ENCODE peak calls at places on chromosomes 4 and X, in nine cellular contexts. W, F, M, C, D, B, O, R and V are unnamed samples.

GRCh38 chr4:173181769-173182374 is 13.3 kb downstream of the GALNT7 start:
- DNase-seq in W (no peak), F (peak), M (no peak), C (no peak), D (no peak), B (no peak), O (no peak), R (peak), V (peak)

GRCh38 chr4:20194079-20195013 is 57.4 kb upstream of the SLIT2 start:
- DNase-seq in W (no peak), F (no peak), M (peak), C (no peak), D (no peak), B (no peak), O (no peak), R (no peak), V (no peak)

GRCh38 chrX:29215251-29215650 is 628.0 kb downstream of the IL1RAPL1 start:
- DNase-seq in W (no peak), F (no peak), M (no peak), C (no peak), D (no peak), B (no peak), O (no peak), R (no peak), V (no peak)

GRCh38 chr4:128854433-128854832 is 44.9 kb downstream of the JADE1 start:
- DNase-seq in W (no peak), F (no peak), M (peak), C (no peak), D (no peak), B (no peak), O (no peak), R (no peak), V (no peak)

GRCh38 chrX:74232859-74233258 is 71.1 kb upstream of the ZCCHC13 start:
- DNase-seq in W (no peak), F (peak), M (peak), C (no peak), D (no peak), B (no peak), O (no peak), R (peak), V (peak)

GRCh38 chr4:7206856-7207567 is 14.7 kb downstream of the SORCS2 start:
- DNase-seq in W (no peak), F (peak), M (no peak), C (no peak), D (peak), B (peak), O (peak), R (peak), V (peak)

GRCh38 chr4:79823148-79823763 is 249.8 kb downstream of the ANTXR2 start:
- DNase-seq in W (no peak), F (no peak), M (no peak), C (no peak), D (no peak), B (no peak), O (no peak), R (no peak), V (no peak)

GRCh38 chr4:40856836-40857362 is 107.1 kb downstream of the NSUN7 start:
- DNase-seq in W (peak), F (peak), M (peak), C (no peak), D (peak), B (peak), O (peak), R (peak), V (peak)

GRCh38 chrX:53262189-53262917 is 19.0 kb downstream of the IQSEC2 start:
- DNase-seq in W (no peak), F (no peak), M (no peak), C (no peak), D (no peak), B (no peak), O (no peak), R (no peak), V (no peak)

GRCh38 chrX:109374276-109374960 is 107.5 kb downstream of the GUCY2F start:
- DNase-seq in W (no peak), F (no peak), M (no peak), C (no peak), D (no peak), B (no peak), O (no peak), R (no peak), V (no peak)

GRCh38 chr4:182562350-182562749 is 319.1 kb downstream of the TENM3 start:
- DNase-seq in W (no peak), F (no peak), M (no peak), C (no peak), D (no peak), B (no peak), O (no peak), R (no peak), V (peak)

GRCh38 chrX:47143894-47144625 is 442 bp downstream of the NDUFB11 start:
- DNase-seq in W (peak), F (peak), M (peak), C (no peak), D (peak), B (no peak), O (peak), R (no peak), V (no peak)

GRCh38 chr4:47933798-47934197 is 19.4 kb upstream of the NFXL1 start:
- DNase-seq in W (no peak), F (peak), M (peak), C (no peak), D (peak), B (no peak), O (no peak), R (peak), V (peak)

GRCh38 chr4:140213116-140213515 is 59.1 kb upstream of the MAML3 start:
- DNase-seq in W (no peak), F (no peak), M (no peak), C (no peak), D (no peak), B (no peak), O (no peak), R (no peak), V (no peak)

GRCh38 chrX:133081990-133082389 is 14.9 kb downstream of the USP26 start:
- DNase-seq in W (no peak), F (no peak), M (no peak), C (no peak), D (no peak), B (no peak), O (no peak), R (no peak), V (no peak)

GRCh38 chr4:153014460-153014859 is 78.3 kb downstream of the FHDC1 start:
- DNase-seq in W (no peak), F (no peak), M (no peak), C (no peak), D (no peak), B (no peak), O (no peak), R (no peak), V (no peak)

GRCh38 chr4:123043793-123044425 is 121.5 kb upstream of the NUDT6 start:
- DNase-seq in W (no peak), F (no peak), M (no peak), C (no peak), D (no peak), B (no peak), O (no peak), R (no peak), V (no peak)

GRCh38 chr4:110484767-110485166 is 8.8 kb downstream of the ENPEP start:
- DNase-seq in W (no peak), F (peak), M (no peak), C (no peak), D (no peak), B (no peak), O (no peak), R (no peak), V (peak)

GRCh38 chrX:27565992-27566391 is 24.2 kb upstream of the DCAF8L2 start:
- DNase-seq in W (no peak), F (no peak), M (no peak), C (no peak), D (no peak), B (no peak), O (peak), R (no peak), V (no peak)

GRCh38 chr4:6608758-6609414 is 31.6 kb upstream of the MRFAP1 start:
- DNase-seq in W (no peak), F (no peak), M (no peak), C (peak), D (peak), B (no peak), O (peak), R (peak), V (no peak)

GRCh38 chr4:165016971-165017370 is 14.8 kb upstream of the TRIM60 start:
- DNase-seq in W (no peak), F (no peak), M (no peak), C (no peak), D (no peak), B (no peak), O (no peak), R (peak), V (no peak)

GRCh38 chrX:20454117-20454516 is 187.4 kb upstream of the RPS6KA3 start:
- DNase-seq in W (no peak), F (no peak), M (no peak), C (no peak), D (no peak), B (no peak), O (no peak), R (no peak), V (peak)

GRCh38 chrX:109345866-109346265 is 136.0 kb downstream of the GUCY2F start:
- DNase-seq in W (no peak), F (no peak), M (no peak), C (no peak), D (no peak), B (no peak), O (no peak), R (no peak), V (no peak)

GRCh38 chr4:108738307-108738706 is 24.5 kb downstream of the ETNPPL start:
- DNase-seq in W (no peak), F (no peak), M (no peak), C (no peak), D (no peak), B (no peak), O (no peak), R (no peak), V (peak)

GRCh38 chrX:2500681-2501151 is at the start of the genes DHRSX and ZBED1:
- DNase-seq in W (peak), F (peak), M (no peak), C (no peak), D (no peak), B (no peak), O (no peak), R (peak), V (no peak)

GRCh38 chrX:2401590-2402360 is 99.0 kb downstream of the DHRSX start:
- DNase-seq in W (no peak), F (no peak), M (no peak), C (no peak), D (peak), B (no peak), O (no peak), R (no peak), V (peak)

GRCh38 chrX:150429577-150429976 is 66.5 kb downstream of the MAMLD1 start:
- DNase-seq in W (no peak), F (no peak), M (peak), C (no peak), D (no peak), B (no peak), O (no peak), R (peak), V (no peak)

GRCh38 chr4:6633091-6633906 is 7.2 kb upstream of the MRFAP1 start:
- DNase-seq in W (no peak), F (no peak), M (peak), C (no peak), D (no peak), B (no peak), O (no peak), R (no peak), V (no peak)

GRCh38 chr4:172369471-172369959 is 556.3 kb downstream of the GALNTL6 start:
- DNase-seq in W (no peak), F (no peak), M (no peak), C (no peak), D (no peak), B (no peak), O (no peak), R (no peak), V (no peak)

GRCh38 chr4:163330828-163331628 is 1.4 kb downstream of the NPY1R start:
- DNase-seq in W (no peak), F (no peak), M (no peak), C (no peak), D (peak), B (no peak), O (peak), R (no peak), V (no peak)

GRCh38 chr4:81166431-81166830 is 48.6 kb downstream of the PRKG2 start:
- DNase-seq in W (no peak), F (no peak), M (no peak), C (no peak), D (no peak), B (no peak), O (no peak), R (no peak), V (no peak)

GRCh38 chr4:80172203-80172602 is 25.1 kb upstream of the PRDM8 start:
- DNase-seq in W (no peak), F (no peak), M (no peak), C (no peak), D (no peak), B (no peak), O (no peak), R (no peak), V (no peak)

GRCh38 chr4:139794158-139794954 is 128.7 kb downstream of the MGST2 start:
- DNase-seq in W (no peak), F (no peak), M (no peak), C (no peak), D (no peak), B (no peak), O (no peak), R (no peak), V (no peak)

GRCh38 chr4:66187175-66187720 is 517.0 kb upstream of the EPHA5 start:
- DNase-seq in W (no peak), F (no peak), M (no peak), C (no peak), D (no peak), B (no peak), O (no peak), R (no peak), V (no peak)

GRCh38 chr4:140176735-140177134 is 22.8 kb upstream of the MAML3 start:
- DNase-seq in W (no peak), F (no peak), M (no peak), C (no peak), D (no peak), B (no peak), O (no peak), R (no peak), V (peak)

GRCh38 chr4:21819086-21819485 is 129.5 kb downstream of the KCNIP4 start:
- DNase-seq in W (no peak), F (no peak), M (no peak), C (no peak), D (peak), B (no peak), O (no peak), R (no peak), V (no peak)

GRCh38 chr4:168411318-168412150 is 68.8 kb downstream of the DDX60L start:
- DNase-seq in W (no peak), F (no peak), M (no peak), C (no peak), D (no peak), B (no peak), O (no peak), R (no peak), V (no peak)

GRCh38 chr4:140426610-140427103 is 791 bp downstream of the CLGN start:
- DNase-seq in W (no peak), F (no peak), M (peak), C (no peak), D (no peak), B (no peak), O (no peak), R (no peak), V (peak)

GRCh38 chr4:119559044-119559647 is 69.5 kb downstream of the PDE5A start:
- DNase-seq in W (no peak), F (peak), M (peak), C (no peak), D (peak), B (no peak), O (no peak), R (peak), V (peak)